ENCODE peak calls at places on chromosome 3, in four cellular contexts. F, J, M and X are unnamed samples.

GRCh38 chr3:100536093-100536492 is 43.7 kb downstream of the TMEM45A start:
- DNase-seq in F (no peak), J (no peak), M (no peak), X (no peak)

GRCh38 chr3:134799393-134799792 is 4.3 kb downstream of the EPHB1 start:
- DNase-seq in F (no peak), J (no peak), M (no peak), X (no peak)

GRCh38 chr3:10285742-10286524 is 6.8 kb downstream of the GHRL start:
- DNase-seq in F (peak; percentile 18), J (no peak), M (no peak), X (no peak)

GRCh38 chr3:31909455-31909854 is 71.6 kb downstream of the OSBPL10 start:
- DNase-seq in F (no peak), J (no peak), M (no peak), X (no peak)

GRCh38 chr3:128076783-128077624 is 24.8 kb downstream of the SEC61A1 start:
- DNase-seq in F (no peak), J (peak; percentile 88), M (peak; percentile 57), X (no peak)

GRCh38 chr3:137792633-137793271 is 28.6 kb downstream of the SOX14 start:
- DNase-seq in F (no peak), J (no peak), M (peak; percentile 56), X (no peak)

GRCh38 chr3:181696641-181697230 is 15.0 kb upstream of the SOX2 start:
- DNase-seq in F (no peak), J (no peak), M (no peak), X (no peak)

GRCh38 chr3:14154242-14154641 is 24.2 kb downstream of the XPC start:
- DNase-seq in F (no peak), J (no peak), M (no peak), X (no peak)

GRCh38 chr3:21041621-21042020 is 709.4 kb downstream of the ZNF385D start:
- DNase-seq in F (no peak), J (no peak), M (no peak), X (no peak)

GRCh38 chr3:112775011-112775742 is 71.5 kb downstream of the CD200R1L start:
- DNase-seq in F (no peak), J (no peak), M (no peak), X (no peak)

GRCh38 chr3:12838179-12838965 is 3.0 kb downstream of the RPL32 start:
- DNase-seq in F (no peak), J (no peak), M (no peak), X (no peak)

GRCh38 chr3:117998071-117998470 is 1036.6 kb downstream of the IGSF11 start:
- DNase-seq in F (no peak), J (no peak), M (no peak), X (no peak)

GRCh38 chr3:157444789-157445188 is 8.1 kb downstream of the PTX3 start:
- DNase-seq in F (no peak), J (no peak), M (no peak), X (no peak)

GRCh38 chr3:13258986-13259514 is 161.1 kb downstream of the NUP210 start:
- DNase-seq in F (no peak), J (no peak), M (no peak), X (no peak)

GRCh38 chr3:65425880-65426279 is 612.8 kb downstream of the MAGI1 start:
- DNase-seq in F (no peak), J (no peak), M (peak; percentile 22), X (no peak)

GRCh38 chr3:188378786-188379185 is 224.8 kb downstream of the LPP start:
- DNase-seq in F (no peak), J (no peak), M (no peak), X (no peak)

GRCh38 chr3:81592101-81592500 is 169.3 kb downstream of the GBE1 start:
- DNase-seq in F (no peak), J (no peak), M (no peak), X (no peak)

GRCh38 chr3:108552267-108553159 is 36.7 kb downstream of the CIP2A start:
- DNase-seq in F (no peak), J (no peak), M (peak; percentile 64), X (no peak)

GRCh38 chr3:192887047-192887446 is 30.6 kb downstream of the MB21D2 start:
- DNase-seq in F (peak; percentile 66), J (no peak), M (peak; percentile 59), X (no peak)

GRCh38 chr3:55423888-55424287 is 63.2 kb downstream of the WNT5A start:
- DNase-seq in F (no peak), J (no peak), M (no peak), X (no peak)

GRCh38 chr3:30473374-30474051 is 132.9 kb upstream of the TGFBR2 start:
- DNase-seq in F (no peak), J (no peak), M (no peak), X (no peak)

GRCh38 chr3:59998040-59998439 is 948.2 kb upstream of the CFAP20DC start:
- DNase-seq in F (no peak), J (no peak), M (no peak), X (no peak)

GRCh38 chr3:192273611-192274010 is 453.7 kb downstream of the FGF12 start:
- DNase-seq in F (no peak), J (no peak), M (no peak), X (no peak)

GRCh38 chr3:107680698-107681097 is 157.9 kb downstream of the BBX start:
- DNase-seq in F (no peak), J (no peak), M (no peak), X (no peak)

GRCh38 chr3:178352300-178353021 is 183.8 kb upstream of the KCNMB2 start:
- DNase-seq in F (no peak), J (no peak), M (peak; percentile 70), X (no peak)

DNA sequence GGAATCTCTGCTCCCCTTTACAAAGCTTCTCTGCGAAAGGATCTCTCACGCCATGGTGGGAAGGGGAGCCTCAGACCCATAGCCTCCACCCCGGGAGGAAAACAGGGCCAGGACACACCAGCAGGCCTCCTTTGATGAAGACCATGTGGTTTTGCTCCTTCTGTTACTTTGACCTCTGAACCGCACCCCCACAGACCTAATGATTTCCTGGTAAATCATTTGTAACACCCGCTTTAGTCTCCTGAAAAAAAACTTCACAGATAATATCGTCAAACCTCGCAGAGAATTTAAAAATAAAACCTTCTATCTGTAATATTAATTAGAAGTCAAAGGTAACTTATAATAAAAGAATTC is 18.3 kb downstream of the CPN2 start:
- DNase-seq in F (no peak), J (no peak), M (no peak), X (no peak)
- H3K4me1 ChIP-seq in F (peaks cover 34% of the 10 kb centered on the region), J (peaks cover 12% of the 10 kb centered on the region), M (peaks cover 10% of the 10 kb centered on the region), X (peaks cover 3% of the 10 kb centered on the region)

DNA sequence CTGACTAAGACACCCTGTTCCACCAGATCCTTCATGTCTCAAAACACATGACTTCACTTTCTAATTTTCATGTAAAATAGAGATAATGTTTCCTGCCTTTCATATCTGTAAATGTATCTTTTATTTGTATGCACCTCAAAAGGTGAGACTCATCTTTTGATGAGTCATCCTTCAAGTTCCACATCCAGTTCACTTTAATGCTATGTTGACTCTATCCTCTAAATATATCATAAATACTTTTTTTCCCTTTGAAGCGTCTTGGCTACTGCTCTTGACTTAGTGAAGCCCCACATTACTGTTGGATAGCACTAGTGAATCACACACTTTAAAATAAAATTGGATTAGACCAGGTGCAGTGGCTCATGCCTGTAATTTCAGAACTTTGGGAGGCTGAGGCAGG is 741.1 kb downstream of the VGLL3 start:
- DNase-seq in F (no peak), J (no peak), M (no peak), X (no peak)
- TF ChIP-seq CTCF in F (no peak), J (no peak), M (no peak), X (no peak)

GRCh38 chr3:5160926-5161858 is 26.3 kb upstream of the EDEM1 start:
- DNase-seq in F (no peak), J (no peak), M (no peak), X (no peak)
- H3K4me1 ChIP-seq in F (peaks cover 10% of the 10 kb centered on the region), J (peaks cover 96% of the 10 kb centered on the region), M (peaks cover 4% of the 10 kb centered on the region), X (no peaks in the 10 kb centered on the region)

GRCh38 chr3:73558399-73559075 is 66.2 kb downstream of the PDZRN3 start:
- DNase-seq in F (no peak), J (no peak), M (no peak), X (no peak)

GRCh38 chr3:73552700-73553099 is 72.0 kb downstream of the PDZRN3 start:
- DNase-seq in F (no peak), J (no peak), M (no peak), X (no peak)

GRCh38 chr3:73559730-73560129 is 65.0 kb downstream of the PDZRN3 start:
- DNase-seq in F (no peak), J (no peak), M (no peak), X (no peak)

GRCh38 chr3:73561494-73561893 is 63.2 kb downstream of the PDZRN3 start:
- DNase-seq in F (no peak), J (no peak), M (no peak), X (no peak)

GRCh38 chr3:73556520-73557371 is 68.0 kb downstream of the PDZRN3 start:
- DNase-seq in F (no peak), J (no peak), M (no peak), X (no peak)
- TF ChIP-seq CTCF in F (no peak), J (no peak), M (no peak), X (no peak)

DNA sequence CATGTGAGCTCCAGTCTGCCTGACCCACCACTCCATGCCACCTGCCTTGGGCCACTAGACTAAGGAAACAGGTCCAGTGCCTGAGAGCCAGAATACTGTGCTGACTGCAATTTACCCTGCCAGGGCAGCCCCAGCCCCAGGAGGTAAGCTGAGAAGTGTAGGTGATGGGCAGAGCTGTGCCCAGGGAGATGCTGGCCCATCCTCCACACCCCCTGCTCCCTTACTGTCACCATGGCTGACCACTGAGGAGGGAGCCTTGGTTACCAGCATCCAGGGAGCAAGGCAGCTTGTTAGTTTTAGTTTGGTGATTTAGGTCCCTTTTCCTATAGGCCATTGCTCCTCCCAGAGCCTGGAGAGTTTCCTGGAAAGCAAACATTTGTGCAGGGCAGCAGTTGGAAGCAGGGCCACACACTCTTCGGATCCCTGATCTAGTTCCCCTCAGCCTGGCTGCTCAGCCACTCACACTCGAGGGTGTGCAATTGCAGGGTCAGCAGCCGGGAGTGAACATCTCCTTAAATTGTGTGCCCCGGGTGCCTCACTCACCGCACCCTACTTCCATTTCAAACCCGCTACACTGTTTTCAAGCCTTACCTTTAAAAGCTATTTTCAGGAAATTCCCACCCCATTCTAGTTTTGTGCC is 2.0 kb downstream of the GALNT15 start:
- DNase-seq in F (no peak), J (no peak), M (no peak), X (no peak)
- H3K4me1 ChIP-seq in F (peaks cover 4% of the 10 kb centered on the region), J (peaks cover 24% of the 10 kb centered on the region), M (peaks cover 3% of the 10 kb centered on the region), X (no peaks in the 10 kb centered on the region)

DNA sequence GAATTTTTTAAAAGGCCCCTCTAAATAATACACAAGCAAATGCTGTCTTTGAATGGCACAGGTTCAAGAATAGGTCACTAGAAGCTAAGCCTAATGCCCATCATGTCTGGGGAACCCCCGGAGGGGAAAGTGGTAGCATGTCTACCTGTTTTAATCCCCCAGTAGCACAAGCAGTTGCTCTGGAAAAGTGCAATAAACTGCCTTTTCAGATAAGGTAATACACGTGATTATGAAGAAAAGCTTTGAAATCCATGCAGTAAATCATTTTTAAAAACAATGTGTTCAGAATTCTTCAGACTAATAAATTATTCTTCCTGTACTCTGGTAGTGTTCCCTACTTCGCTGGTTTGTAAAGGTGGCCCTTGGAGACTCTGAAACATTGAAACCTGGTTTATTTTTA is 922.2 kb downstream of the ROBO1 start:
- DNase-seq in F (no peak), J (no peak), M (no peak), X (no peak)
- TF ChIP-seq CTCF in F (no peak), J (no peak), M (no peak), X (no peak)